ENCODE peak calls at places on chromosome 1, in seven cellular contexts. T is activated T-cell treated with anti-CD3 and anti-CD28 coated beads, Interleukin-2, amount 50 U/mL, for 4 hours; O is aorta; I is T-helper 17 cell; U is upper lobe of left lung; A is psoas muscle; R is activated T-helper 17 cell treated with anti-CD3 and anti-CD28 coated beads, Interleukin-2, amount 50 U/mL, for 72 hours. H is an unnamed sample.

GRCh38 chr1:89167590-89168215 is 8.1 kb downstream of the GBP7 start:
- ATAC-seq in T (no peak), O (no peak), I (no peak), U (no peak), A (no peak), R (no peak), H (no peak)

GRCh38 chr1:172270605-172271004 is 149.9 kb upstream of the C1orf105 start:
- ATAC-seq in T (peak; percentile 49), O (no peak), I (no peak), U (no peak), A (no peak), R (peak; percentile 58), H (no peak)

GRCh38 chr1:163191301-163191700 is 11.4 kb downstream of the RGS5 start:
- ATAC-seq in T (no peak), O (no peak), I (no peak), U (no peak), A (no peak), R (no peak), H (no peak)

GRCh38 chr1:28306550-28306949 is 22.3 kb upstream of the MED18 start:
- ATAC-seq in T (no peak), O (no peak), I (no peak), U (no peak), A (no peak), R (no peak), H (no peak)

GRCh38 chr1:33257759-33258712 is 1.7 kb downstream of the ZNF362 start:
- ATAC-seq in T (no peak), O (no peak), I (no peak), U (no peak), A (no peak), R (no peak), H (no peak)

GRCh38 chr1:66282343-66282852 is 251.6 kb upstream of the SGIP1 start:
- ATAC-seq in T (peak; percentile 80), O (peak; percentile 13), I (peak; percentile 96), U (peak; percentile 83), A (no peak), R (peak; percentile 76), H (no peak)

GRCh38 chr1:47906009-47906432 is 91.2 kb downstream of the TRABD2B start:
- ATAC-seq in T (no peak), O (peak; percentile 62), I (no peak), U (peak; percentile 44), A (no peak), R (no peak), H (peak; percentile 50)

GRCh38 chr1:228860911-228861829 is 125.9 kb downstream of the RHOU start:
- ATAC-seq in T (peak; percentile 81), O (peak; percentile 63), I (no peak), U (peak; percentile 59), A (peak; percentile 98), R (peak; percentile 88), H (peak; percentile 44)

GRCh38 chr1:180535418-180535999 is 23.3 kb upstream of the OVAAL start:
- ATAC-seq in T (no peak), O (no peak), I (no peak), U (no peak), A (no peak), R (no peak), H (no peak)

GRCh38 chr1:12040457-12041051 is 21.3 kb downstream of the MIIP start:
- ATAC-seq in T (peak; percentile 90), O (no peak), I (peak; percentile 72), U (peak; percentile 50), A (no peak), R (peak; percentile 62), H (no peak)

GRCh38 chr1:180278791-180279432 is 48.8 kb downstream of the LHX4 start:
- ATAC-seq in T (no peak), O (peak; percentile 10), I (no peak), U (peak; percentile 80), A (no peak), R (no peak), H (peak; percentile 34)

GRCh38 chr1:83990734-83991133 is 8.2 kb downstream of the TTLL7 start:
- ATAC-seq in T (no peak), O (no peak), I (no peak), U (no peak), A (no peak), R (no peak), H (no peak)

GRCh38 chr1:13507075-13507474 is 6.7 kb downstream of the LRRC38 start:
- ATAC-seq in T (no peak), O (no peak), I (no peak), U (no peak), A (peak; percentile 95), R (no peak), H (no peak)

GRCh38 chr1:160710531-160711252 is 930 bp downstream of the CD48 start:
- ATAC-seq in T (peak; percentile 6), O (no peak), I (no peak), U (no peak), A (no peak), R (peak; percentile 6), H (no peak)

H was measured in gastroesophageal sphincter.